ENCODE peak calls at places on chromosomes 5 and 9, in seven cellular contexts. M, Y, E, B, X, T and J are unnamed samples.

GRCh38 chr5:126357585-126358342 is 65.4 kb upstream of the GRAMD2B start:
- DNase-seq in X (no peak), Y (no peak), B (no peak), T (no peak), M (no peak), E (no peak), J (no peak)

GRCh38 chr9:112911736-112912135 is 21.1 kb upstream of the SLC46A2 start:
- DNase-seq in X (no peak), M (no peak), Y (no peak), B (no peak), E (no peak), T (no peak), J (no peak)

GRCh38 chr9:136013524-136014034 is 52.4 kb upstream of the UBAC1 start:
- DNase-seq in M (no peak), T (no peak), B (no peak), E (no peak), X (no peak), Y (no peak), J (no peak)

GRCh38 chr9:135607401-135608293 is 31.7 kb downstream of the GLT6D1 start:
- DNase-seq in M (no peak), T (no peak), B (no peak), Y (no peak), E (no peak), X (no peak), J (no peak)

GRCh38 chr5:43104102-43104501 is 16.6 kb upstream of the ZNF131 start:
- DNase-seq in Y (no peak), T (no peak), M (no peak), E (no peak), X (no peak), B (no peak), J (no peak)

GRCh38 chr5:125410501-125411162 is 664.2 kb upstream of the ZNF608 start:
- DNase-seq in M (no peak), E (peak; percentile 41), T (no peak), Y (no peak), X (no peak), B (peak; percentile 18), J (peak; percentile 40)

GRCh38 chr9:114156311-114156657 is 947 bp downstream of the COL27A1 start:
- DNase-seq in E (peak; percentile 20), T (no peak), X (no peak), M (no peak), B (no peak), Y (no peak), J (no peak)

GRCh38 chr5:133916479-133916878 is 51.9 kb downstream of the C5orf15 start:
- DNase-seq in B (no peak), T (no peak), Y (no peak), X (no peak), M (no peak), E (no peak), J (no peak)

GRCh38 chr5:125492977-125493376 is 746.5 kb upstream of the ZNF608 start:
- DNase-seq in B (no peak), X (no peak), Y (no peak), E (no peak), T (no peak), M (no peak), J (no peak)

GRCh38 chr5:144429905-144430304 is 259.2 kb downstream of the KCTD16 start:
- DNase-seq in B (no peak), E (no peak), X (no peak), Y (no peak), T (no peak), M (no peak), J (no peak)

GRCh38 chr5:175567954-175568353 is 89.6 kb downstream of the SFXN1 start:
- DNase-seq in M (no peak), E (no peak), X (no peak), B (peak; percentile 5), T (no peak), Y (no peak), J (no peak)

GRCh38 chr9:16143947-16144890 is 591.4 kb downstream of the CCDC171 start:
- DNase-seq in X (no peak), B (peak; percentile 29), Y (no peak), T (no peak), M (no peak), E (no peak), J (no peak)

GRCh38 chr9:91101598-91102168 is 260.0 kb downstream of the AUH start:
- DNase-seq in B (peak; percentile 45), X (peak; percentile 17), E (no peak), M (no peak), T (no peak), Y (no peak), J (no peak)

GRCh38 chr5:115930630-115931337 is 31.5 kb upstream of the LVRN start:
- DNase-seq in M (no peak), E (no peak), B (no peak), T (no peak), Y (no peak), X (no peak), J (no peak)

GRCh38 chr5:167643616-167644015 is 647.8 kb upstream of the WWC1 start:
- DNase-seq in M (no peak), X (no peak), B (no peak), Y (no peak), T (no peak), E (no peak), J (no peak)